ENCODE peak calls at places on chromosome 1, in four cellular contexts. F is dorsolateral prefrontal cortex, R is DND-41, G is body of pancreas. B is an unnamed sample.
A peak's percentile ranks its signal among the peaks of the same experiment; 100 is the strongest.

GRCh38 chr1:176479920-176480319 is 16.9 kb downstream of the PAPPA2 start:
- DNase-seq in F (no peak), R (no peak), G (no peak), B (no peak)

GRCh38 chr1:63327417-63328139 is 5.2 kb downstream of the FOXD3 start:
- DNase-seq in F (no peak), R (peak; percentile 31), G (peak; percentile 62), B (peak; percentile 90)

GRCh38 chr1:162033445-162033844 is 9.8 kb upstream of the OLFML2B start:
- DNase-seq in F (no peak), R (no peak), G (no peak), B (no peak)

GRCh38 chr1:173195596-173196088 is 11.5 kb downstream of the TNFSF4 start:
- DNase-seq in F (no peak), R (peak; percentile 20), G (no peak), B (no peak)

GRCh38 chr1:17538010-17538409 is 1.5 kb upstream of the ARHGEF10L start:
- DNase-seq in F (no peak), R (no peak), G (no peak), B (no peak)

GRCh38 chr1:40641601-40642242 is 23.8 kb downstream of the RIMS3 start:
- DNase-seq in F (no peak), R (no peak), G (no peak), B (no peak)

GRCh38 chr1:44068442-44068861 is 37.2 kb upstream of the SLC6A9 start:
- DNase-seq in F (no peak), R (no peak), G (no peak), B (no peak)

GRCh38 chr1:178134061-178134460 is 40.2 kb downstream of the RASAL2 start:
- DNase-seq in F (no peak), R (no peak), G (no peak), B (no peak)

GRCh38 chr1:228016653-228017355 is 10.0 kb downstream of the WNT3A start:
- DNase-seq in F (no peak), R (no peak), G (no peak), B (no peak)

GRCh38 chr1:108719654-108720435 is 7.1 kb downstream of the FNDC7 start:
- DNase-seq in F (no peak), R (no peak), G (no peak), B (no peak)

GRCh38 chr1:162663589-162664030 is 31.3 kb downstream of the DDR2 start:
- DNase-seq in F (no peak), R (no peak), G (no peak), B (no peak)

DNA sequence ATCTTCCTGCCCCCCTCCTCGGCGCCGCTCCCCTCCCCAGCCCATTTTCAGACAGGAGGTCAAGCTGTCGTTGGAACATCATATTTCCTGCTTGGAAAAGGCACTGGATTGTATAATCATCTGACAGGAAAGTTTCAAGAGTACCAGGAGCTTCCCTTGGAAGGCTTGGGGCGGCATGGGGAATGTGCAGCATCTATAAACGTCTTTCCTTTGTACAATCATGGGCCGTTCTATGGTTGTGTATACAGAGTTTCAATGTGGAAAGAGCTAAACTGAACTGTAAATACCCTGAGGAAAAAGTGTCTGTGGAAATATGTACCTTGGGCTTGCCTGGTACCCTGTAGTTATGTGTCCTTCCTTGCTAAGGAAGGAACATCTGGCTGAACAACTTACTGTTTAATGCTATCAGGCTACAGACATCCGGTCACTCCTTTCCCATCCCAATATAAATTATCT is 368.1 kb upstream of the ADGRL2 start:
- DNase-seq in F (no peak), R (no peak), G (no peak), B (no peak)
- TF ChIP-seq CTCF in F (no peak), R (no peak), G (no peak), B (no peak)

DNA sequence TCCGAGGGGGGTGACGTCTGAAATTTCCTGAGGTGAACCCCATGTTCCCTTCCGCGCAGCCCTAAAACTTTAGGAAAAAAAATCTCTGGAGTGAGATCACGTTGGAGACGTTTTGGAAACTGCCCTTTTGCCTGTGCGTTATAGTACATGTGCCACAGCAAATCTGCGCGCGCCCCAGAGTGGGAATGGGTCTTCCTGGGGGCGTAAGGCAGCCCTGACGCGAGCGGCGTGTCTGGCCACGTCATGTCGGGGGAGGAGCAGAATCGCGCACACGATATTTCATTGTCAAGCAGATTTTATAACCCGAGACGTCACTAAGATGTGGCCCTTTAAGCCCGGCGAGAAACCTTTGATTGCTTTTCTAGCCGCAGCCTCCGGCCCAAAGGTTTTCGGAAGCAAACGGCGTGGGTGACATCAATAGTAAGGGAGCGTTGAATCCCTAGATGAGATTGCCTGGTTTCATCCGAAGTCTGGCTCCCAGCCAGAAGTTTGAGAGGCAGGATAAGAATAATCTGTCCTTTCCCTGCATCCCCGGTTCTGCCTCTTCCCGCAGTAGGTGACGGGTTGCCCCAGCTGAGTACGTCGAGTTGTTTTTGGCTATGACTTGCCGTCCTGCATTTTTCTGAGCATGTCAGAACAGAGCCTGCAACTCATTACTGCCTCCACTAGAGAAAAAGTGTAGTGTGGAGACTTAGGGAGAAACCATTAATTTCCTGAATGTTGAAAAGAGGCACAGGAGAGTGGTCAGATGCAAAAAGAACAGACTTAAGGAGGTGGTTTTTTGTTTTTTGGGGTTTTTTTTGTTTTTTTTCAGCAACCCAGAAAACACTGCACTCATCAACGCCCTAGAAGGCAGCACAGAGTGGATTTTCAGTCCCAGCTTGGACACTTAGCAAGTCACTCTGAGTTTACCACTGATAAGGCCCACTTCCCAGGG is 800 bp upstream of the PMVK start:
- DNase-seq in F (peak; percentile 94), R (peak; percentile 86), G (peak; percentile 90), B (no peak)
- TF ChIP-seq CTCF in F (no peak), R (peak; percentile 40), G (no peak), B (peak; percentile 43)

GRCh38 chr1:8598060-8598724 is 219.2 kb downstream of the RERE start:
- DNase-seq in F (peak; percentile 69), R (no peak), G (peak; percentile 50), B (no peak)
- TF ChIP-seq CTCF in F (peak; percentile 20), R (no peak), G (peak; percentile 8), B (peak; percentile 36)

GRCh38 chr1:207993477-207994445 is 82.8 kb upstream of the CD34 start:
- DNase-seq in F (no peak), R (peak; percentile 10), G (no peak), B (no peak)
- TF ChIP-seq CTCF in F (no peak), R (peak; percentile 67), G (no peak), B (peak; percentile 46)

GRCh38 chr1:72284084-72284397 is 1.7 kb upstream of the NEGR1 start:
- DNase-seq in F (no peak), R (no peak), G (no peak), B (peak; percentile 46)

GRCh38 chr1:72282690-72283203 is 408 bp upstream of the NEGR1 start:
- DNase-seq in F (peak; percentile 82), R (peak; percentile 88), G (peak; percentile 69), B (peak; percentile 69)

GRCh38 chr1:72283204-72284083 is 1.1 kb upstream of the NEGR1 start:
- DNase-seq in F (peak; percentile 89), R (peak; percentile 76), G (peak; percentile 48), B (peak; percentile 42)

GRCh38 chr1:72285074-72285425 is 2.7 kb upstream of the NEGR1 start:
- DNase-seq in F (peak; percentile 68), R (no peak), G (no peak), B (no peak)

GRCh38 chr1:72284398-72285073 is 2.2 kb upstream of the NEGR1 start:
- DNase-seq in F (peak; percentile 72), R (peak; percentile 64), G (peak; percentile 16), B (peak; percentile 28)
- TF ChIP-seq CTCF in F (no peak), R (peak; percentile 77), G (no peak), B (no peak)

DNA sequence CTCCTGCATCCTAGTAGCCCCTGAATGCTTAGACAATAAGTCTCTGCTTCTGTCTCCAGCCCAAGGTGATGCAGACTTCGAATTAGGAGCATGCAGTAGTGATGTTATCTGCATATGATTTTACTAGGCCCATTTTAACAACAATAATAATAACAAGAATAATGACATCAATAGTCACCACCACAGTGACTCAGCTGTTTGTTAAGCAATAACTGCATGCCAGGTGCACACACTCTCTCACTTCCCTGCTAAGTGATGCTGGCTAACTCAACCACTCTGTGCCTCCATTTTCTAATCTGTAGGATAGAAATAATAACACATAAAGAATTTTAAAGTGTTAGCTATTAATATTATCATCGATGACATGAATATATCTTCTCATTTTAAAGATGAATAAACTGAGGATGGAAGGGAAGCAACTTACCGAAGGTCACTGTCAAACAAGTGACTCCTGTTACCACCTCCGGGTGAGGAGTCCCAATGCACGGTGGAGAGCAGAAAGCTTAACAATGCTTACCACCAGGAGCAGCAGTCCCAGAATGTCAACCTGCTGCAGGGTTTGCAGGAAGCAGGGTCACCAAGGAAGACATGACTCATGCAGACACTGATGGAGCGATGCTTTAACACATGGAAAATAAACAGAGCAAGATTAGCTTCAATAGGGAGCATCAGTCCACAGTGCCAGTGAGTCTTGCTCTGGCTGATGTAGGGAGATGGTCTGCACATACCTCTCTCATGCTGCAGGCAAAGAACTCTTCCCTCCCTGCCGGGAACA is 290.2 kb downstream of the SPATA17 start:
- DNase-seq in F (no peak), R (no peak), G (no peak), B (no peak)
- TF ChIP-seq CTCF in F (no peak), R (no peak), G (no peak), B (no peak)

GRCh38 chr1:171344473-171344820 is 30.5 kb downstream of the FMO4 start:
- DNase-seq in F (no peak), R (no peak), G (no peak), B (no peak)

GRCh38 chr1:171346866-171347265 is 32.9 kb downstream of the FMO4 start:
- DNase-seq in F (no peak), R (no peak), G (no peak), B (no peak)

GRCh38 chr1:171345536-171345935 is 31.6 kb downstream of the FMO4 start:
- DNase-seq in F (no peak), R (no peak), G (no peak), B (no peak)

GRCh38 chr1:171343727-171344472 is 29.9 kb downstream of the FMO4 start:
- DNase-seq in F (no peak), R (no peak), G (no peak), B (no peak)
- TF ChIP-seq CTCF in F (no peak), R (no peak), G (no peak), B (no peak)

GRCh38 chr1:234920843-234921140 is 207.8 kb downstream of the TOMM20 start:
- DNase-seq in F (no peak), R (no peak), G (no peak), B (no peak)
- TF ChIP-seq CTCF in F (no peak), R (no peak), G (no peak), B (no peak)

GRCh38 chr1:239963861-239964260 is 127.8 kb upstream of the FMN2 start:
- DNase-seq in F (no peak), R (no peak), G (no peak), B (no peak)
- TF ChIP-seq CTCF in F (no peak), R (no peak), G (no peak), B (no peak)